ENCODE peak calls at places on chromosomes 4 and X, in seven cellular contexts. X is mesenchymal stem cell, A is cardiac muscle cell, C is heart right ventricle, I is AG04450, O is trophoblast cell, Z is PC-9. R is an unnamed sample.

GRCh38 chr4:149987330-149987751 is 90.9 kb upstream of the DCLK2 start:
- DNase-seq in X (peak; percentile 81), A (peak; percentile 31), C (no peak), I (no peak), O (no peak), Z (no peak), R (no peak)

GRCh38 chrX:119093991-119094741 is 21.4 kb downstream of the CT47C1 start:
- DNase-seq in X (no peak), A (no peak), C (no peak), I (no peak), O (no peak), Z (no peak), R (peak; percentile 16)

GRCh38 chr4:120902925-120903324 is 19.6 kb downstream of the PRDM5 start:
- DNase-seq in X (no peak), A (no peak), C (no peak), I (no peak), O (no peak), Z (no peak), R (no peak)

GRCh38 chr4:13535708-13536361 is 8.5 kb downstream of the NKX3-2 start:
- DNase-seq in X (no peak), A (no peak), C (no peak), I (no peak), O (no peak), Z (no peak), R (no peak)

GRCh38 chrX:40097492-40098263 is at the start of gene BCOR:
- DNase-seq in X (peak; percentile 78), A (peak; percentile 83), C (peak; percentile 72), I (no peak), O (peak; percentile 48), Z (no peak), R (no peak)

GRCh38 chrX:40117715-40118285 is 20.0 kb upstream of the BCOR start:
- DNase-seq in X (no peak), A (no peak), C (no peak), I (no peak), O (no peak), Z (no peak), R (no peak)

GRCh38 chr4:22686156-22686555 is 6.6 kb upstream of the GBA3 start:
- DNase-seq in X (no peak), A (no peak), C (no peak), I (no peak), O (no peak), Z (no peak), R (no peak)

GRCh38 chrX:40465735-40466551 is 114.8 kb upstream of the ATP6AP2 start:
- DNase-seq in X (peak; percentile 40), A (no peak), C (no peak), I (no peak), O (no peak), Z (no peak), R (no peak)

GRCh38 chrX:117839544-117839943 is 277.1 kb downstream of the KLHL13 start:
- DNase-seq in X (no peak), A (no peak), C (no peak), I (no peak), O (no peak), Z (no peak), R (no peak)

GRCh38 chr4:94305468-94306225 is 37.0 kb downstream of the HPGDS start:
- DNase-seq in X (peak; percentile 14), A (peak; percentile 5), C (no peak), I (no peak), O (no peak), Z (no peak), R (no peak)

GRCh38 chrX:80810365-80810978 is 795 bp upstream of the BRWD3 start:
- DNase-seq in X (no peak), A (no peak), C (no peak), I (no peak), O (no peak), Z (no peak), R (no peak)

GRCh38 chr4:39559641-39560040 is 32.4 kb upstream of the UGDH start:
- DNase-seq in X (no peak), A (no peak), C (no peak), I (no peak), O (no peak), Z (no peak), R (no peak)

GRCh38 chr4:144178414-144178813 is 37.9 kb upstream of the GYPA start:
- DNase-seq in X (no peak), A (peak; percentile 52), C (no peak), I (no peak), O (no peak), Z (no peak), R (no peak)

GRCh38 chr4:108152980-108153379 is 15.8 kb downstream of the LEF1 start:
- DNase-seq in X (no peak), A (no peak), C (no peak), I (no peak), O (no peak), Z (no peak), R (no peak)

GRCh38 chr4:108156391-108156790 is 12.3 kb downstream of the LEF1 start:
- DNase-seq in X (no peak), A (no peak), C (no peak), I (no peak), O (no peak), Z (no peak), R (no peak)

GRCh38 chr4:108157655-108158054 is 11.1 kb downstream of the LEF1 start:
- DNase-seq in X (no peak), A (no peak), C (no peak), I (no peak), O (no peak), Z (no peak), R (no peak)

GRCh38 chr4:108159845-108160244 is 8.9 kb downstream of the LEF1 start:
- DNase-seq in X (no peak), A (no peak), C (no peak), I (no peak), O (no peak), Z (no peak), R (no peak)

DNA sequence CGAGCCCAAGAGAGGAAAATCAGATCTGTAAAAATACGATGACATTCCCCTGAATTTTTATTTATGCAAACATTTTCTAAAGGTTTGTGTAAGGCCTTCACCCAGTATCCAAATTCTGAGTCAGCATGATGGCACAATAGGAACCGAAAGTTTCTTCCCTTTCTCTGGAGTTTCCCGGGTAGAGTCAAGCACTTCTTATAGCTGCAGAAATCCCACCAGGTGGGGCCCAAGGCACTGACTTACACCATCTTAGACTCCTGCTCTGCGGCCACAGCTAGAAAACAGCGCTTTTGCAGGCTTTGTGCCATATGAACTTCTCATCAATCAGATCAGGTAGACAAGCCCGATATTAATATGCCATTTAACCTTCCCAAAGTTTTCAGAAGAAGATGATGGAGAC is 13.4 kb downstream of the LEF1 start:
- DNase-seq in X (peak; percentile 44), A (peak; percentile 62), C (no peak), I (no peak), O (no peak), Z (no peak), R (no peak)
- H3K27ac ChIP-seq in X (no peak overlapping the region), A (no peak overlapping the region), C (no peak overlapping the region), I (no peak overlapping the region), O (no peak overlapping the region), Z (no peak overlapping the region), R (no peak overlapping the region)

DNA sequence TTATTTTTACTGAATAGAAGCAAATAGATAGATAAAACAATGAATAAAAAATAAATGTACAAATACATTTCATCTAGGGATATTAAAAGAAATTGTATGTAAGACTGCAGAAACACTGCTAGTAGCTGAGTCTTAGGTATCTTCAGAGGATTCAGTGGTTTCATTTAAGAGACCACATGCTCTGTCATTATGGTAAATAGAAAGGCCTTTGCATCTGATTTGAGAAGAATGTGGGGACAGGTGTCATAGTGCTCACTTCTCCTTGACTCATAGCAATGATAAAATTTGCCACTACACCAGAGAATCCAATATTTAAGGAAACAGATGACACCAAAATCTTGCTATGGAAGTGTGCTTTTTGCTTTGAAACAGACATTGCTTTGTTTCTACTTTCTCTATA is 59.8 kb upstream of the PPP1R2C start:
- DNase-seq in X (no peak), A (no peak), C (no peak), I (no peak), O (no peak), Z (no peak), R (no peak)
- H3K27ac ChIP-seq in X (no peak overlapping the region), A (no peak overlapping the region), C (no peak overlapping the region), I (no peak overlapping the region), O (no peak overlapping the region), Z (no peak overlapping the region), R (no peak overlapping the region)

GRCh38 chr4:128793859-128794667 is 15.4 kb upstream of the JADE1 start:
- DNase-seq in X (peak; percentile 47), A (no peak), C (no peak), I (no peak), O (no peak), Z (no peak), R (no peak)
- H3K27ac ChIP-seq in X (no peak overlapping the region), A (no peak overlapping the region), C (no peak overlapping the region), I (no peak overlapping the region), O (peak overlapping the region; percentile 21), Z (no peak overlapping the region), R (no peak overlapping the region)

DNA sequence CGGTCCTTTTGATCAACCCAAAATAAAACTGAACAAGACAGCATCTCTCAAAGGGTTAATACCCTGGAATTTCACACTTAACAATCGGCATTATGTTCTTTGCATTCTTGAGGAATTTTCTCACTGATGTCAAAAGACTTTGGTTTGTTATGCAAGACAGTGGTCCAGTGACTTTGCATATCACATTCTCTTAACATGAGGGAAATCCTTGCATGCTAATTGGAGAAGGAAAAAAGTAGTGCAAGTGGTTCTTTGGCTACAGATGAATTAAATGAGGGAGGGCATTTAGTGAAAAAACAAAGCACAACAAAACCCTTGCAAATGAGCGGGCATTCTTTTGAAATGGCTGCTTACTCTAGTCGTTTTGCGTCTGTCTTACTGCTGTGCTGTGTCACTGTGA is 105.1 kb upstream of the LIMCH1 start:
- DNase-seq in X (peak; percentile 87), A (no peak), C (no peak), I (no peak), O (peak; percentile 57), Z (peak; percentile 94), R (no peak)
- H3K27ac ChIP-seq in X (no peak overlapping the region), A (no peak overlapping the region), C (peak overlapping the region; percentile 58), I (no peak overlapping the region), O (no peak overlapping the region), Z (peak overlapping the region; percentile 85), R (no peak overlapping the region)

DNA sequence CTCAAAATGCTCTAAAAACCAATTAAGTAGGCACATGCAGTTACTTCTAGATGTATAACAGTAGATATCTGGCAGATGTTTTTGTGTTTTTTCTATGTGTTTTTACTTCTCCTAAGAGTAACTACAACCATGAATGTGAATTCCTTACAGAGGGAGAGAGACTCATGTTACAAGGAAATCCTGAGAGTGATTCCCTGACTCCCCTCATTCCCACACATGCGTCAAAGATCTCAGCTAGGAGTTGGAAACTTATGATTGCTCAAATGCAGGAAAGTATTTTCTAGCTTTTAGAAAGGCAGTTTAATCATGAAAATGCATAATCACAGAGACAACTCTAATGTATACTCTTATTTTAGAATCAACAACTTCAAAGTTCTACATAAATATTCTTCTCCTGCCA is 121.8 kb downstream of the PDE5A start:
- DNase-seq in X (no peak), A (no peak), C (no peak), I (no peak), O (no peak), Z (no peak), R (no peak)
- H3K27ac ChIP-seq in X (no peak overlapping the region), A (no peak overlapping the region), C (no peak overlapping the region), I (no peak overlapping the region), O (no peak overlapping the region), Z (no peak overlapping the region), R (no peak overlapping the region)

R was measured in epithelial cell of prostate.